ENCODE peak calls at places on chromosome 3, in six cellular contexts. K is neural progenitor cell, T is heart left ventricle, E is body of pancreas, P is GM12865, W is SK-N-SH. U is an unnamed sample.
A peak's percentile ranks its signal among the peaks of the same experiment; 100 is the strongest.

GRCh38 chr3:160346511-160346910 is 52.5 kb downstream of the IFT80 start:
- DNase-seq in K (no peak), T (no peak), E (no peak), P (no peak), W (no peak), U (no peak)

GRCh38 chr3:181709537-181710279 is 2.0 kb upstream of the SOX2 start:
- DNase-seq in K (peak; percentile 91), T (peak; percentile 69), E (peak; percentile 82), P (peak; percentile 75), W (peak; percentile 72), U (peak; percentile 11)

GRCh38 chr3:124094496-124094895 is 102.6 kb upstream of the ROPN1 start:
- DNase-seq in K (no peak), T (no peak), E (no peak), P (no peak), W (no peak), U (no peak)

GRCh38 chr3:115494826-115495225 is 128.5 kb upstream of the GAP43 start:
- DNase-seq in K (no peak), T (no peak), E (no peak), P (no peak), W (no peak), U (no peak)

GRCh38 chr3:197306374-197307086 is 8.1 kb upstream of the DLG1 start:
- DNase-seq in K (no peak), T (no peak), E (no peak), P (no peak), W (no peak), U (no peak)

GRCh38 chr3:141015486-141015885 is 35.7 kb upstream of the SPSB4 start:
- DNase-seq in K (no peak), T (no peak), E (no peak), P (no peak), W (no peak), U (no peak)

GRCh38 chr3:59968510-59968909 is 918.7 kb upstream of the CFAP20DC start:
- DNase-seq in K (no peak), T (no peak), E (no peak), P (no peak), W (no peak), U (no peak)

GRCh38 chr3:156150434-156151066 is 30.2 kb downstream of the KCNAB1 start:
- DNase-seq in K (peak; percentile 68), T (no peak), E (peak; percentile 58), P (peak; percentile 61), W (peak; percentile 40), U (no peak)

GRCh38 chr3:112746675-112747276 is 99.9 kb downstream of the CD200R1L start:
- DNase-seq in K (no peak), T (no peak), E (no peak), P (no peak), W (no peak), U (no peak)

GRCh38 chr3:161035711-161036110 is 69.4 kb downstream of the B3GALNT1 start:
- DNase-seq in K (no peak), T (no peak), E (no peak), P (no peak), W (no peak), U (no peak)

GRCh38 chr3:32412887-32413286 is 21.2 kb downstream of the CMTM7 start:
- DNase-seq in K (no peak), T (no peak), E (no peak), P (no peak), W (no peak), U (no peak)

GRCh38 chr3:185851046-185851445 is 26.2 kb upstream of the IGF2BP2 start:
- DNase-seq in K (no peak), T (no peak), E (no peak), P (no peak), W (no peak), U (no peak)

GRCh38 chr3:126019683-126020082 is 50.7 kb downstream of the ROPN1B start:
- DNase-seq in K (no peak), T (no peak), E (no peak), P (no peak), W (no peak), U (no peak)

GRCh38 chr3:184448321-184449160 is 68.7 kb downstream of the CHRD start:
- DNase-seq in K (no peak), T (no peak), E (no peak), P (no peak), W (no peak), U (peak; percentile 30)

GRCh38 chr3:111906667-111907066 is 47.6 kb downstream of the PHLDB2 start:
- DNase-seq in K (no peak), T (no peak), E (no peak), P (no peak), W (no peak), U (no peak)

GRCh38 chr3:71488391-71488809 is 95.1 kb downstream of the FOXP1 start:
- DNase-seq in K (no peak), T (no peak), E (no peak), P (no peak), W (peak; percentile 42), U (no peak)

GRCh38 chr3:117443014-117443413 is 733.4 kb downstream of the TUSC7 start:
- DNase-seq in K (no peak), T (no peak), E (no peak), P (no peak), W (no peak), U (no peak)

GRCh38 chr3:127019449-127019848 is 36.5 kb downstream of the PLXNA1 start:
- DNase-seq in K (no peak), T (no peak), E (no peak), P (no peak), W (no peak), U (no peak)

GRCh38 chr3:104604326-104605010 is 762.2 kb upstream of the ALCAM start:
- DNase-seq in K (no peak), T (no peak), E (no peak), P (no peak), W (no peak), U (no peak)
- TF ChIP-seq CTCF in K (peak; percentile 36), T (no peak), E (peak; percentile 61), P (no peak), W (peak; percentile 51), U (peak; percentile 42)

DNA sequence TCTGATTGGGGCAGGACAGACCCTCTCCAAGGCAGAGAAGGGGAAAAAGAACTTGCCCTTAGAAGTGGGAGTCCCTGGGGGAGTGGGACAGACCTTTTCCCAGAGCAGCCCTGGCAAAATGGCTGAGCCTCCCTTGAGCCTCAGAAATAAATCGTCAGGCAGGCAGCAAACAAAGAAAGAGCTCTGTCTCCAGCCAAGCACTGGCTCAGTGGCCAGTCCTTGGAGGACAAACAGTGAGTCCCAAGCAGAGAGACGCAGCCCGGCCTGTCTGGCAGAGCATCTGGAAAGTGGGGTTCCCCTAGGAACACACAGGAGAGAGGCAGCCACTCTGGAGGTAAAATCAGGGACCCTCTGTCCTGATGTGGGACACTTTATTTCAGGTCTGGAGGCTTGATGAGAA is 1.8 kb downstream of the SLC6A1 start:
- DNase-seq in K (peak; percentile 23), T (no peak), E (no peak), P (no peak), W (no peak), U (no peak)
- H3K4me3 ChIP-seq in K (no peak overlapping the region), T (peak overlapping the region; percentile 62), E (no peak overlapping the region), P (no peak overlapping the region), W (no peak overlapping the region), U (no peak overlapping the region)

DNA sequence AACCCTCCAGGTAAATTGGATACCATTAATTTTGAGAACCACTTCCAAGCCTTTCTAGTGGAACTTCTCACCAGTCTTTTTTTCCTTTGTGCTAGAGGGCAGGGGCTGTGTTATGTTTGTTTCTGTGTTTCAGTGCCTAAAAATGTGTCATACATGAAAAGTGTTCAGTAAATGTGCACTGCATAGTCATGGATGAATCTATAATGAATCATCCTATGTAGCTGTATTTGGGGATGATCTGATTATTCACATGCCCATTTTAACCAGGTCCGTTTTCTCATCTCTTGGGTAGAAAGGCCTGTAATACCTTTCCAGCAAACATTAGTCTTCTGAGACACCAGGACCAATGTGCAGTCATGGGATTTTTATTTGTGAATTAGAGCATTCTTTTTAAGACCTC is 583.0 kb upstream of the GOLIM4 start:
- DNase-seq in K (no peak), T (no peak), E (no peak), P (no peak), W (no peak), U (no peak)
- TF ChIP-seq CTCF in K (no peak), T (no peak), E (no peak), P (no peak), W (no peak), U (no peak)

DNA sequence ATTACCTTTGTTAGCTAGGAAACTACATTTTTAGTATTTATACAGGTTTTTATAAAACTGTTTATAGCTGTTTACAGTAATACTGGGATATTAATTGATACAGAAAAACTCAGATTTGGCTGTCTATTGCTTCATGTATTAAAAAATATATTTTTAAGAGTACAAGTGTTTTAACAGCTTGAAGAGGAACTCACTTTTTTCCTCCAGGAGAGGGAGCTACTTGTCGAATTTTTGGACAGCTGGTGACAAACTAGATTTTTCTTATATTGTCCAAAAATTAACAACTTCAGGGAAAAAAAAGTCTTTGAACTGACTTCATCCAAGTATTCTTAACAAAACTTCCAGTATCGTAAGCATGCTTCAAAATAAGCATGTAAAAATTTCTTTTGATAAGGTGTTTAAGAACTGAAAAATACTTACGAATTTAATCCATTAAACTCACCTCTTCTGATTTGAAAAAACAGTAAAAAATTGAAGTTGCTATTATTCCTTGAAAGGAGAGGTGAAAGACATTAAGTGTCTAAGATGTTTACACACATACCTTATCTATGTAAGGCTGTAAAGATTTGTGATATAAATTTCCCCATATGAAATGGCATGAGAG is 4.0 kb downstream of the DIPK2A start:
- DNase-seq in K (peak; percentile 16), T (no peak), E (no peak), P (peak; percentile 72), W (no peak), U (no peak)
- H3K4me3 ChIP-seq in K (peak overlapping the region; percentile 96), T (peak overlapping the region; percentile 90), E (no peak overlapping the region), P (peak overlapping the region; percentile 97), W (no peak overlapping the region), U (no peak overlapping the region)

GRCh38 chr3:67109651-67110204 is 111.6 kb downstream of the KBTBD8 start:
- DNase-seq in K (peak; percentile 52), T (no peak), E (no peak), P (peak; percentile 30), W (peak; percentile 2), U (peak; percentile 38)
- TF ChIP-seq CTCF in K (peak; percentile 75), T (peak; percentile 34), E (peak; percentile 53), P (peak; percentile 52), W (peak; percentile 77), U (peak; percentile 51)

GRCh38 chr3:143208976-143209714 is 89.6 kb downstream of the CHST2 start:
- DNase-seq in K (no peak), T (no peak), E (no peak), P (peak; percentile 9), W (no peak), U (no peak)
- H3K4me3 ChIP-seq in K (no peak overlapping the region), T (no peak overlapping the region), E (no peak overlapping the region), P (no peak overlapping the region), W (no peak overlapping the region), U (no peak overlapping the region)

DNA sequence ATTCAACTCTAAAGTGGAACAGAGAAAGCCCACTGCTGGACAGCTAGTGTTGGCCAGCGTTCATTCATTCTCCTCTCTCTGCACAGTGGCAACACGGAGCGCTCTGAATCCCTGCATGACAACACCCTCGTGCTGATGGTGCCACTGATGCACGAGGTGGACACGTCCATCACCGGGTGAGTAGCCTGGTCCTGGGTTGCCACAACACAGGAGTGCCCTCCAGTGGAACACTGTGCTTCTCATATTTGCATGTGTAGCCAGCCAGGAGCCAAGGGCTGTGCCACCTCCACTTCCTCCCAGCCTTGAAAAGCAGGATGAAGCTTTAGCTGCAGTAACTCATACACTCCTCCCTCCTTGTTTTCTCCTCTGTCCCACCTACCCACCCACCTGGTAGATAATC is 120.0 kb upstream of the CTDSPL start:
- DNase-seq in K (peak; percentile 23), T (peak; percentile 82), E (peak; percentile 53), P (no peak), W (peak; percentile 66), U (peak; percentile 22)
- TF ChIP-seq CTCF in K (peak; percentile 22), T (peak; percentile 32), E (peak; percentile 64), P (no peak), W (peak; percentile 18), U (peak; percentile 91)